ENCODE peak calls at places on chromosomes 4 and X, in four cellular contexts. One of them, this sample, is unnamed.

GRCh38 chr4:113222431-113222979 is 173.1 kb downstream of the ANK2 start:
- DNase-seq in IMR-90: peak
- DNase-seq in neuronal stem cell: no peak
- DNase-seq in mesendoderm: no peak
- DNase-seq in this sample: no peak

GRCh38 chrX:11458175-11458574 is 165.0 kb downstream of the AMELX start:
- DNase-seq in IMR-90: peak
- DNase-seq in neuronal stem cell: no peak
- DNase-seq in mesendoderm: no peak
- DNase-seq in this sample: peak

GRCh38 chr4:128332086-128332485 is 44.5 kb upstream of the PGRMC2 start:
- DNase-seq in IMR-90: no peak
- DNase-seq in neuronal stem cell: no peak
- DNase-seq in mesendoderm: no peak
- DNase-seq in this sample: no peak

GRCh38 chr4:182832352-182833120 is 84.7 kb downstream of the DCTD start:
- DNase-seq in IMR-90: no peak
- DNase-seq in neuronal stem cell: no peak
- DNase-seq in mesendoderm: no peak
- DNase-seq in this sample: no peak

GRCh38 chr4:80189956-80190671 is 7.2 kb upstream of the PRDM8 start:
- DNase-seq in IMR-90: peak
- DNase-seq in neuronal stem cell: no peak
- DNase-seq in mesendoderm: peak
- DNase-seq in this sample: no peak

GRCh38 chr4:39591290-39591689 is 47.4 kb downstream of the SMIM14 start:
- DNase-seq in IMR-90: peak
- DNase-seq in neuronal stem cell: no peak
- DNase-seq in mesendoderm: no peak
- DNase-seq in this sample: no peak

GRCh38 chrX:90883479-90883878 is 551.2 kb upstream of the PABPC5 start:
- DNase-seq in IMR-90: no peak
- DNase-seq in neuronal stem cell: no peak
- DNase-seq in mesendoderm: no peak
- DNase-seq in this sample: no peak

GRCh38 chrX:10239611-10240064 is 82.9 kb downstream of the CLCN4 start:
- DNase-seq in IMR-90: peak
- DNase-seq in neuronal stem cell: no peak
- DNase-seq in mesendoderm: no peak
- DNase-seq in this sample: no peak

GRCh38 chr4:118034061-118034785 is at the start of gene NDST3:
- DNase-seq in IMR-90: peak
- DNase-seq in neuronal stem cell: peak
- DNase-seq in mesendoderm: peak
- DNase-seq in this sample: peak

GRCh38 chr4:145081756-145082155 is 16.2 kb downstream of the ANAPC10 start:
- DNase-seq in IMR-90: no peak
- DNase-seq in neuronal stem cell: no peak
- DNase-seq in mesendoderm: no peak
- DNase-seq in this sample: no peak

GRCh38 chr4:107578321-107578720 is 141.7 kb downstream of the PAPSS1 start:
- DNase-seq in IMR-90: peak
- DNase-seq in neuronal stem cell: no peak
- DNase-seq in mesendoderm: no peak
- DNase-seq in this sample: no peak

GRCh38 chr4:87209696-87210095 is 10.7 kb downstream of the KLHL8 start:
- DNase-seq in IMR-90: no peak
- DNase-seq in neuronal stem cell: no peak
- DNase-seq in mesendoderm: no peak
- DNase-seq in this sample: no peak
- H3K4me3 ChIP-seq in IMR-90: no peak
- H3K4me3 ChIP-seq in neuronal stem cell: no peak
- H3K4me3 ChIP-seq in mesendoderm: no peak
- H3K4me3 ChIP-seq in this sample: no peak

DNA sequence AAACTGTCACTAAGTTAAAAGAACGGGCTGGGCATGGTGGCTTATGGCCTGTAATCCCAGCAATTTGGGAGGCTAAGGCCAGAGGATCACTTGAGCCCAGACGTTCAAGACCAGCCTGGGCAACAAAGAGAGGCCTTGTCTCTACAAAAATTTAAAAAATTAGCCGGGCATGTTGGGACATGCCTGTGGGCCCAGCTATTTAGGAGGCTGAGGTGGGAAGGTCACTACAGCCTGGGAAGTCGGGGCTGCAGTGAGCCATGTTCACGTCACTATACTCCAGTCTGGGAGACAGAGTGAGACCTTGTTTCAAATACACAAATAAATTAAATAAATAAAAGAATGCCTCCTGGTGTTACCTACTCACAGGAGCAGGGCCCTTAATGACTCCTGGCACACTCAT is 69.5 kb downstream of the APBB2 start:
- DNase-seq in IMR-90: no peak
- DNase-seq in neuronal stem cell: no peak
- DNase-seq in mesendoderm: no peak
- DNase-seq in this sample: no peak
- H2BK5ac ChIP-seq in IMR-90: peak
- H2BK5ac ChIP-seq in neuronal stem cell: no peak
- H2BK5ac ChIP-seq in mesendoderm: peak
- H2BK5ac ChIP-seq in this sample: peak

DNA sequence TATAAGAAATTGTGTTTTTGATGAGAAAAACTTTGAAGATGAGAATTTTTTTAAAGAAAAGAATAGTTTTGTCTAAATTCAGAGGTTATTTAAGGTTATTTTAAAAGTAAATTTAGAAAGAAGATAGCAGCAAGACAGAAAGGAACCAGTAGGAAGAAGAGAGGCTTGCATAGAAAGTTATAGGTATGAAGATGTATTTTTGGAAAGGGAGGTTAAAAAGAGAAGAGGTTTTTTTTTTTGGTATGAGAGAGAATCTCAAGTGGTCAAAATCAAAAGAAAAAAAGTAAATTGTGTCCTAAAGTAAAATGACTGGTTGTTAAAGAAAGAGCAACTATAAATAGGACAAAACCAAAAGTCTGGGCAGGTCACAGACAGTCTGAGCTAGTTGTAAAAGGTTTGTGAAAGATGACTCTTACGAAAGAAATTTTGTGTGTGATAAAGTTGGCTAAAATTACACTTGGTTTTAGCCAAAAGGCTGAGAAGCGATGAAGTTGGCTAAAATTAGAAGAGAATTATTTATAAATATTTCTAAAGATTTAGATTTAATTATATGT is 16.4 kb upstream of the EIF4E start:
- DNase-seq in IMR-90: no peak
- DNase-seq in neuronal stem cell: no peak
- DNase-seq in mesendoderm: no peak
- DNase-seq in this sample: no peak
- H3K4me2 ChIP-seq in IMR-90: no peak
- H3K4me2 ChIP-seq in neuronal stem cell: no peak
- H3K4me2 ChIP-seq in mesendoderm: no peak
- H3K4me2 ChIP-seq in this sample: no peak

GRCh38 chrX:124239911-124240310 is 92.5 kb upstream of the TEX13D start:
- DNase-seq in IMR-90: no peak
- DNase-seq in neuronal stem cell: no peak
- DNase-seq in mesendoderm: no peak
- DNase-seq in this sample: no peak
- H3K4me3 ChIP-seq in IMR-90: no peak
- H3K4me3 ChIP-seq in neuronal stem cell: no peak
- H3K4me3 ChIP-seq in mesendoderm: no peak
- H3K4me3 ChIP-seq in this sample: no peak

GRCh38 chr4:7976634-7977033 is 37.0 kb upstream of the AFAP1 start:
- DNase-seq in IMR-90: no peak
- DNase-seq in neuronal stem cell: no peak
- DNase-seq in mesendoderm: no peak
- DNase-seq in this sample: no peak
- H2BK5ac ChIP-seq in IMR-90: no peak
- H2BK5ac ChIP-seq in neuronal stem cell: no peak
- H2BK5ac ChIP-seq in mesendoderm: no peak
- H2BK5ac ChIP-seq in this sample: no peak

GRCh38 chrX:24494544-24495113 is 29.5 kb downstream of the PDK3 start:
- DNase-seq in IMR-90: peak
- DNase-seq in neuronal stem cell: no peak
- DNase-seq in mesendoderm: no peak
- DNase-seq in this sample: peak

GRCh38 chrX:24495700-24496099 is 30.6 kb downstream of the PDK3 start:
- DNase-seq in IMR-90: no peak
- DNase-seq in neuronal stem cell: no peak
- DNase-seq in mesendoderm: no peak
- DNase-seq in this sample: peak

GRCh38 chrX:24491741-24492140 is 26.7 kb downstream of the PDK3 start:
- DNase-seq in IMR-90: no peak
- DNase-seq in neuronal stem cell: no peak
- DNase-seq in mesendoderm: peak
- DNase-seq in this sample: no peak

GRCh38 chrX:24498181-24498580 is 33.1 kb downstream of the PDK3 start:
- DNase-seq in IMR-90: no peak
- DNase-seq in neuronal stem cell: peak
- DNase-seq in mesendoderm: peak
- DNase-seq in this sample: no peak

GRCh38 chrX:24493740-24494543 is 28.9 kb downstream of the PDK3 start:
- DNase-seq in IMR-90: no peak
- DNase-seq in neuronal stem cell: no peak
- DNase-seq in mesendoderm: peak
- DNase-seq in this sample: no peak
- H3K4me2 ChIP-seq in IMR-90: no peak
- H3K4me2 ChIP-seq in neuronal stem cell: no peak
- H3K4me2 ChIP-seq in mesendoderm: no peak
- H3K4me2 ChIP-seq in this sample: no peak

GRCh38 chrX:374566-374965 is 12.1 kb downstream of the PPP2R3B start:
- DNase-seq in IMR-90: peak
- DNase-seq in neuronal stem cell: no peak
- DNase-seq in mesendoderm: no peak
- DNase-seq in this sample: no peak

GRCh38 chrX:375181-376036 is 11.3 kb downstream of the PPP2R3B start:
- DNase-seq in IMR-90: no peak
- DNase-seq in neuronal stem cell: no peak
- DNase-seq in mesendoderm: no peak
- DNase-seq in this sample: no peak

GRCh38 chrX:371907-372306 is 14.8 kb downstream of the PPP2R3B start:
- DNase-seq in IMR-90: no peak
- DNase-seq in neuronal stem cell: no peak
- DNase-seq in mesendoderm: no peak
- DNase-seq in this sample: no peak

GRCh38 chrX:372856-373640 is 13.7 kb downstream of the PPP2R3B start:
- DNase-seq in IMR-90: peak
- DNase-seq in neuronal stem cell: no peak
- DNase-seq in mesendoderm: no peak
- DNase-seq in this sample: no peak

DNA sequence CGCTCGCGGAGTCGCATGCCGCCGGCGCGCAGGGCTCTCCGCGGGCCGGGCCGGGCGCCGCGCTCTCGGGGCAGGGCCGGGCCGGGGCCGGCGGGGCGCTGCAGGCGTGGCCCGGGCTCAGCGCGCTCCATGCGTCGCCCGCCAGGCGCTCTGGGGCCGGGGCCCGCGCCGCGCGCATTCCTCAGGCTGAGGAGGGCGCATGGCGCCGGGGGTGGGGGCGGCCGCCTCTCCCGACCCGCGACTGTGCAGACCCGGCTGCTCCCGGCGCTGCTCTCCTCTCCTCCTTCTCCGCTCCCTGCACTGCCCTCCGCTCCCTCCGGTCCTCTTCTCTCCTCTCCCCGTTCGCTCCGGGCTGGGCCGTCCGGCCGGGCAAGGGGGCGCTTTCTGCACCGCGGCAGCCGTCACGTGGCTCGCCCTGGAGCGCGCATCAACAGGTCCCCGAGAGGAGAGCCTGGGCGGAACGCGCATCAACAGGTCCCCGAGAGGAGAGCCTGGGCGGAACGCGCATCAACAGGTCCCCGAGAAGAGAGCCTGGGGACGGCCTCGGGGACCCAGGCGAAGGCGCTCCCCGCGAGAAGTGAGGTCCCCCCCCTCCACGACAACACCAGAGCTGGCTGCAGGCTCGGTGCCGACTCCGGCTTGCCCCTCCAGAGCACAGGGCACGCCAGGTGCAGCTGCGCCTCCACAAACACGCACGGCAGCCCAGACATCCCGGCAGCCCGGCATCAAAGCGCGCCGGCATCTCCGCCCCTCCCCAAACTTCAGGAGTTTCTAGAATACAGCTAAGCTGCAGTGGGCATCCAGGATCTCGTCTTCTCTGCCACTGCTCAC is 12.9 kb downstream of the PPP2R3B start:
- DNase-seq in IMR-90: peak
- DNase-seq in neuronal stem cell: peak
- DNase-seq in mesendoderm: peak
- DNase-seq in this sample: peak
- H3K4me3 ChIP-seq in IMR-90: peak
- H3K4me3 ChIP-seq in neuronal stem cell: peak
- H3K4me3 ChIP-seq in mesendoderm: peak
- H3K4me3 ChIP-seq in this sample: peak

GRCh38 chr4:40933272-40934053 is 183.7 kb downstream of the NSUN7 start:
- DNase-seq in IMR-90: peak
- DNase-seq in neuronal stem cell: no peak
- DNase-seq in mesendoderm: no peak
- DNase-seq in this sample: peak
- H2BK5ac ChIP-seq in IMR-90: peak
- H2BK5ac ChIP-seq in neuronal stem cell: no peak
- H2BK5ac ChIP-seq in mesendoderm: no peak
- H2BK5ac ChIP-seq in this sample: no peak

DNA sequence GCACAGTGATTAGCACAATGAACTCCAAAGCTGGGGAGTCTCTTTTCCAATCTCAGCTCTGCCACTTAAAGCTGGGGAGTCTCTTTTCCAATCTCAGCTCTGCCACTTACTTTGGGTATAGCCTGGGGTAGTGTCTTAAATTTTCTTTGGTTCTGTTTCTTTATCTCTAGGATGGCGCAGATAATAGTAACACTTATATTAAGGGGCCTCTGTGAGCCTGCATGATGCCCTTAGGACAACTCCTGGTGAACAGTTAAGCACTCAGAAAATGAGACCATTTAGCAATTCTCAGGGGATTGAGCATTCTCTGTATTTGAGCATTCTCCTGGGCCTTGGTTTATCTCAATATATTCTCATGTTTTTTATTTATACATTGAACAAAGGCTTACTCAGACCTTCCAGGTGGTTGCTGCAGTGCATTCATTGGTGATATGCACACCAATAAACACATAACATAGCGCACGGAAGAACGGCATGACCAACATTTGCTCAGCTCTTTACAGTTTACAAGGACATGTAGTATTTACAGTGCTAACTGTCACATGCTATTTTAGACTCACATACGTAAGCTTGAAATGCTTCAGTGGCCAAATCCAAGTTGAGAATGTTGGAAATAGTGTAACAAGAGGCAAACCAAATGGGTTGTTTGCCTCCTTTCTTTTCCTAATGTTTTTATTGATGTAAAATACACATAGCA is 1722.6 kb upstream of the AGA start:
- DNase-seq in IMR-90: no peak
- DNase-seq in neuronal stem cell: no peak
- DNase-seq in mesendoderm: no peak
- DNase-seq in this sample: no peak
- H3K4me2 ChIP-seq in IMR-90: no peak
- H3K4me2 ChIP-seq in neuronal stem cell: no peak
- H3K4me2 ChIP-seq in mesendoderm: no peak
- H3K4me2 ChIP-seq in this sample: no peak

This sample was measured in trophoblast cell.